ENCODE peak calls at places on chromosomes 3 and 15, in nine cellular contexts. One of them, this sample, is unnamed.

GRCh38 chr3:127458698-127459097 is 131.8 kb downstream of the TPRA1 start:
- DNase-seq in MV-4-11: peak
- DNase-seq in left lung: no peak
- DNase-seq in A549: no peak
- DNase-seq in NCI-H226: no peak
- DNase-seq in endothelial cell: peak
- DNase-seq in GM13977: peak
- DNase-seq in effector memory CD8-positive, alpha-beta T cell: no peak
- DNase-seq in bronchial epithelial cell: no peak
- DNase-seq in this sample: no peak

GRCh38 chr3:111521881-111522280 is 20.1 kb upstream of the CD96 start:
- DNase-seq in A549: no peak
- DNase-seq in GM13977: no peak
- DNase-seq in NCI-H226: no peak
- DNase-seq in effector memory CD8-positive, alpha-beta T cell: no peak
- DNase-seq in left lung: no peak
- DNase-seq in bronchial epithelial cell: no peak
- DNase-seq in endothelial cell: no peak
- DNase-seq in MV-4-11: no peak
- DNase-seq in this sample: peak

GRCh38 chr3:72658466-72659100 is 189.7 kb downstream of the SHQ1 start:
- DNase-seq in bronchial epithelial cell: peak
- DNase-seq in left lung: no peak
- DNase-seq in endothelial cell: no peak
- DNase-seq in effector memory CD8-positive, alpha-beta T cell: no peak
- DNase-seq in A549: no peak
- DNase-seq in MV-4-11: no peak
- DNase-seq in GM13977: no peak
- DNase-seq in NCI-H226: no peak
- DNase-seq in this sample: no peak

GRCh38 chr3:168865022-168865551 is 769.4 kb upstream of the GOLIM4 start:
- DNase-seq in bronchial epithelial cell: peak
- DNase-seq in endothelial cell: peak
- DNase-seq in MV-4-11: no peak
- DNase-seq in effector memory CD8-positive, alpha-beta T cell: no peak
- DNase-seq in GM13977: peak
- DNase-seq in left lung: no peak
- DNase-seq in A549: no peak
- DNase-seq in NCI-H226: no peak
- DNase-seq in this sample: peak

GRCh38 chr3:5579342-5579741 is 391.8 kb downstream of the EDEM1 start:
- DNase-seq in NCI-H226: no peak
- DNase-seq in endothelial cell: no peak
- DNase-seq in bronchial epithelial cell: no peak
- DNase-seq in effector memory CD8-positive, alpha-beta T cell: no peak
- DNase-seq in A549: no peak
- DNase-seq in left lung: no peak
- DNase-seq in GM13977: no peak
- DNase-seq in MV-4-11: no peak
- DNase-seq in this sample: no peak

GRCh38 chr3:31038086-31038737 is 143.8 kb upstream of the GADL1 start:
- DNase-seq in A549: no peak
- DNase-seq in effector memory CD8-positive, alpha-beta T cell: no peak
- DNase-seq in left lung: no peak
- DNase-seq in endothelial cell: no peak
- DNase-seq in MV-4-11: no peak
- DNase-seq in NCI-H226: no peak
- DNase-seq in bronchial epithelial cell: no peak
- DNase-seq in GM13977: no peak
- DNase-seq in this sample: no peak

GRCh38 chr3:43034200-43034599 is 55.1 kb downstream of the GASK1A start:
- DNase-seq in GM13977: no peak
- DNase-seq in bronchial epithelial cell: no peak
- DNase-seq in endothelial cell: no peak
- DNase-seq in effector memory CD8-positive, alpha-beta T cell: no peak
- DNase-seq in MV-4-11: no peak
- DNase-seq in A549: no peak
- DNase-seq in NCI-H226: no peak
- DNase-seq in left lung: no peak
- DNase-seq in this sample: no peak

GRCh38 chr15:80831192-80831591 is 52.0 kb downstream of the CEMIP start:
- DNase-seq in bronchial epithelial cell: no peak
- DNase-seq in effector memory CD8-positive, alpha-beta T cell: no peak
- DNase-seq in NCI-H226: no peak
- DNase-seq in GM13977: no peak
- DNase-seq in A549: no peak
- DNase-seq in endothelial cell: no peak
- DNase-seq in left lung: no peak
- DNase-seq in MV-4-11: no peak
- DNase-seq in this sample: no peak

GRCh38 chr3:45100998-45101407 is 45.2 kb downstream of the CDCP1 start:
- DNase-seq in NCI-H226: peak
- DNase-seq in A549: no peak
- DNase-seq in effector memory CD8-positive, alpha-beta T cell: no peak
- DNase-seq in GM13977: no peak
- DNase-seq in left lung: no peak
- DNase-seq in bronchial epithelial cell: no peak
- DNase-seq in MV-4-11: peak
- DNase-seq in endothelial cell: no peak
- DNase-seq in this sample: peak

GRCh38 chr15:57671636-57672035 is 34.9 kb upstream of the POLR2M start:
- DNase-seq in GM13977: no peak
- DNase-seq in A549: no peak
- DNase-seq in endothelial cell: no peak
- DNase-seq in effector memory CD8-positive, alpha-beta T cell: no peak
- DNase-seq in NCI-H226: no peak
- DNase-seq in bronchial epithelial cell: no peak
- DNase-seq in left lung: no peak
- DNase-seq in MV-4-11: no peak
- DNase-seq in this sample: peak

GRCh38 chr15:75349851-75350588 is 3.2 kb downstream of the NEIL1 start:
- DNase-seq in NCI-H226: no peak
- DNase-seq in bronchial epithelial cell: no peak
- DNase-seq in MV-4-11: peak
- DNase-seq in left lung: peak
- DNase-seq in GM13977: peak
- DNase-seq in endothelial cell: no peak
- DNase-seq in effector memory CD8-positive, alpha-beta T cell: peak
- DNase-seq in A549: no peak
- DNase-seq in this sample: no peak

GRCh38 chr3:106428565-106428994 is 559.8 kb upstream of the CBLB start:
- DNase-seq in A549: peak
- DNase-seq in MV-4-11: peak
- DNase-seq in bronchial epithelial cell: peak
- DNase-seq in endothelial cell: no peak
- DNase-seq in GM13977: no peak
- DNase-seq in left lung: no peak
- DNase-seq in effector memory CD8-positive, alpha-beta T cell: no peak
- DNase-seq in NCI-H226: peak
- DNase-seq in this sample: peak

GRCh38 chr3:15923640-15924405 is 126.0 kb upstream of the ANKRD28 start:
- DNase-seq in A549: peak
- DNase-seq in bronchial epithelial cell: peak
- DNase-seq in left lung: no peak
- DNase-seq in effector memory CD8-positive, alpha-beta T cell: no peak
- DNase-seq in NCI-H226: peak
- DNase-seq in GM13977: peak
- DNase-seq in endothelial cell: no peak
- DNase-seq in MV-4-11: no peak
- DNase-seq in this sample: peak

GRCh38 chr3:162597221-162597620 is 1100.6 kb downstream of the OTOL1 start:
- DNase-seq in left lung: no peak
- DNase-seq in NCI-H226: no peak
- DNase-seq in A549: no peak
- DNase-seq in MV-4-11: no peak
- DNase-seq in effector memory CD8-positive, alpha-beta T cell: no peak
- DNase-seq in endothelial cell: no peak
- DNase-seq in GM13977: no peak
- DNase-seq in bronchial epithelial cell: no peak
- DNase-seq in this sample: no peak

GRCh38 chr3:73563896-73564582 is 60.7 kb downstream of the PDZRN3 start:
- DNase-seq in NCI-H226: no peak
- DNase-seq in endothelial cell: no peak
- DNase-seq in A549: no peak
- DNase-seq in GM13977: no peak
- DNase-seq in bronchial epithelial cell: peak
- DNase-seq in MV-4-11: no peak
- DNase-seq in effector memory CD8-positive, alpha-beta T cell: no peak
- DNase-seq in left lung: no peak
- DNase-seq in this sample: no peak

GRCh38 chr15:64048766-64049165 is 2.5 kb upstream of the DAPK2 start:
- DNase-seq in GM13977: no peak
- DNase-seq in bronchial epithelial cell: no peak
- DNase-seq in A549: no peak
- DNase-seq in NCI-H226: no peak
- DNase-seq in endothelial cell: no peak
- DNase-seq in effector memory CD8-positive, alpha-beta T cell: no peak
- DNase-seq in left lung: no peak
- DNase-seq in MV-4-11: peak
- DNase-seq in this sample: no peak

GRCh38 chr3:184584001-184584891 is 22.7 kb downstream of the EPHB3 start:
- DNase-seq in GM13977: no peak
- DNase-seq in bronchial epithelial cell: no peak
- DNase-seq in A549: no peak
- DNase-seq in NCI-H226: no peak
- DNase-seq in effector memory CD8-positive, alpha-beta T cell: no peak
- DNase-seq in endothelial cell: peak
- DNase-seq in MV-4-11: peak
- DNase-seq in left lung: peak
- DNase-seq in this sample: no peak

GRCh38 chr3:123444023-123444422 is 4.9 kb downstream of the ADCY5 start:
- DNase-seq in MV-4-11: no peak
- DNase-seq in NCI-H226: no peak
- DNase-seq in A549: no peak
- DNase-seq in GM13977: no peak
- DNase-seq in endothelial cell: no peak
- DNase-seq in left lung: no peak
- DNase-seq in effector memory CD8-positive, alpha-beta T cell: no peak
- DNase-seq in bronchial epithelial cell: no peak
- DNase-seq in this sample: no peak

GRCh38 chr15:72365844-72366243 is 10.0 kb downstream of the HEXA start:
- DNase-seq in NCI-H226: no peak
- DNase-seq in effector memory CD8-positive, alpha-beta T cell: peak
- DNase-seq in bronchial epithelial cell: no peak
- DNase-seq in endothelial cell: no peak
- DNase-seq in GM13977: peak
- DNase-seq in left lung: no peak
- DNase-seq in A549: no peak
- DNase-seq in MV-4-11: peak
- DNase-seq in this sample: no peak

GRCh38 chr3:126399756-126400155 is 5.0 kb downstream of the CFAP100 start:
- DNase-seq in GM13977: no peak
- DNase-seq in left lung: no peak
- DNase-seq in effector memory CD8-positive, alpha-beta T cell: no peak
- DNase-seq in MV-4-11: no peak
- DNase-seq in NCI-H226: no peak
- DNase-seq in A549: no peak
- DNase-seq in bronchial epithelial cell: no peak
- DNase-seq in endothelial cell: no peak
- DNase-seq in this sample: no peak

GRCh38 chr3:38354588-38355344 is 8.2 kb downstream of the XYLB start:
- DNase-seq in NCI-H226: peak
- DNase-seq in bronchial epithelial cell: peak
- DNase-seq in effector memory CD8-positive, alpha-beta T cell: no peak
- DNase-seq in endothelial cell: no peak
- DNase-seq in A549: no peak
- DNase-seq in left lung: no peak
- DNase-seq in MV-4-11: peak
- DNase-seq in GM13977: no peak
- DNase-seq in this sample: peak

GRCh38 chr3:191141728-191142127 is 57.3 kb upstream of the OSTN start:
- DNase-seq in effector memory CD8-positive, alpha-beta T cell: no peak
- DNase-seq in A549: peak
- DNase-seq in MV-4-11: peak
- DNase-seq in NCI-H226: peak
- DNase-seq in endothelial cell: no peak
- DNase-seq in bronchial epithelial cell: peak
- DNase-seq in left lung: no peak
- DNase-seq in GM13977: no peak
- DNase-seq in this sample: peak

GRCh38 chr3:138066383-138066782 is 49.0 kb downstream of the DZIP1L start:
- DNase-seq in GM13977: peak
- DNase-seq in MV-4-11: peak
- DNase-seq in NCI-H226: no peak
- DNase-seq in bronchial epithelial cell: no peak
- DNase-seq in endothelial cell: no peak
- DNase-seq in A549: no peak
- DNase-seq in effector memory CD8-positive, alpha-beta T cell: no peak
- DNase-seq in left lung: no peak
- DNase-seq in this sample: no peak

GRCh38 chr3:150110097-150110496 is 139.4 kb upstream of the PFN2 start:
- DNase-seq in A549: no peak
- DNase-seq in NCI-H226: no peak
- DNase-seq in bronchial epithelial cell: peak
- DNase-seq in GM13977: no peak
- DNase-seq in endothelial cell: no peak
- DNase-seq in effector memory CD8-positive, alpha-beta T cell: no peak
- DNase-seq in MV-4-11: no peak
- DNase-seq in left lung: no peak
- DNase-seq in this sample: no peak

GRCh38 chr3:114554716-114555115 is 260.9 kb downstream of the TIGIT start:
- DNase-seq in GM13977: no peak
- DNase-seq in bronchial epithelial cell: peak
- DNase-seq in A549: no peak
- DNase-seq in NCI-H226: peak
- DNase-seq in left lung: no peak
- DNase-seq in endothelial cell: no peak
- DNase-seq in MV-4-11: peak
- DNase-seq in effector memory CD8-positive, alpha-beta T cell: no peak
- DNase-seq in this sample: no peak

GRCh38 chr3:184546252-184546651 is 15.3 kb upstream of the EPHB3 start:
- DNase-seq in endothelial cell: no peak
- DNase-seq in NCI-H226: no peak
- DNase-seq in effector memory CD8-positive, alpha-beta T cell: no peak
- DNase-seq in MV-4-11: peak
- DNase-seq in GM13977: no peak
- DNase-seq in A549: no peak
- DNase-seq in bronchial epithelial cell: no peak
- DNase-seq in left lung: no peak
- DNase-seq in this sample: no peak

GRCh38 chr3:128603811-128604447 is 46.7 kb downstream of the RPN1 start:
- DNase-seq in NCI-H226: no peak
- DNase-seq in GM13977: no peak
- DNase-seq in endothelial cell: no peak
- DNase-seq in left lung: peak
- DNase-seq in effector memory CD8-positive, alpha-beta T cell: no peak
- DNase-seq in bronchial epithelial cell: no peak
- DNase-seq in MV-4-11: peak
- DNase-seq in A549: no peak
- DNase-seq in this sample: no peak

GRCh38 chr3:126351771-126352475 is 5.3 kb downstream of the KLF15 start:
- DNase-seq in effector memory CD8-positive, alpha-beta T cell: no peak
- DNase-seq in NCI-H226: no peak
- DNase-seq in MV-4-11: no peak
- DNase-seq in left lung: peak
- DNase-seq in GM13977: no peak
- DNase-seq in endothelial cell: no peak
- DNase-seq in A549: no peak
- DNase-seq in bronchial epithelial cell: no peak
- DNase-seq in this sample: no peak

This sample was measured in ELR.